ENCODE peak calls at places on chromosomes 3 and 15, in four cellular contexts. D is progenitor cell of endocrine pancreas, Z is H1, X is mesothelial cell of epicardium. I is an unnamed sample.

GRCh38 chr15:86164222-86164898 is 84.7 kb downstream of the AGBL1 start:
- DNase-seq in D (no peak), Z (no peak), X (no peak), I (no peak)

GRCh38 chr3:107106316-107106715 is 270.9 kb upstream of the CCDC54 start:
- DNase-seq in D (no peak), Z (no peak), X (no peak), I (no peak)

GRCh38 chr15:68820205-68820588 is 498 bp downstream of the ANP32A start:
- DNase-seq in D (peak; percentile 34), Z (no peak), X (no peak), I (no peak)

GRCh38 chr15:68252925-68253534 is 23.5 kb upstream of the CLN6 start:
- DNase-seq in D (no peak), Z (no peak), X (no peak), I (peak; percentile 68)

GRCh38 chr3:124429129-124429815 is 301.0 kb upstream of the UMPS start:
- DNase-seq in D (no peak), Z (no peak), X (no peak), I (no peak)

GRCh38 chr3:25967385-25967784 is 177.5 kb downstream of the OXSM start:
- DNase-seq in D (no peak), Z (no peak), X (no peak), I (no peak)

GRCh38 chr15:49199666-49200065 is 29.6 kb downstream of the GALK2 start:
- DNase-seq in D (no peak), Z (no peak), X (no peak), I (no peak)

GRCh38 chr3:58722526-58722925 is 56.0 kb upstream of the FAM3D start:
- DNase-seq in D (no peak), Z (no peak), X (no peak), I (no peak)

GRCh38 chr15:39624806-39625205 is 43.9 kb downstream of the THBS1 start:
- DNase-seq in D (no peak), Z (no peak), X (no peak), I (peak; percentile 36)

GRCh38 chr3:8579943-8580342 is 64.7 kb downstream of the SSUH2 start:
- DNase-seq in D (no peak), Z (no peak), X (no peak), I (no peak)

DNA sequence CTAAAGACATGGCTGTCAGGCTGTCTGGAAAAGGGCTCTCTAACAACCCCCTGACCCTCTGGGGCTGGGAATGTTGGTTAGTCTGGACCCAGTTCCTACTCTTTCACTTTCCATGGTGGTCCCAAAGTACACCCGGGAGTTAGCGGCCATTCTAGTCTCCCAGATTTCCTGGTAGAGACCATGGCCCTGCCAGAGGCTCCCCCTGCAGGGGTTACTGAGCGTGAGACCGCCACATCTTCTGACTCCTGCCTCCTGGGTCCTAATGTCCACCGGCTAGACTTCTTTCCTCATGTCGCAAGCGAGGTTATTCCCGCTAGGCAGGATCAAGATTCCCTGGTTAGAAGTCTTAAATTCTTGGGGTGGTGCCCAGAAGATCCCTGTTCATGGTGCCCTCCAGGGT is 540.0 kb upstream of the ROBO1 start:
- DNase-seq in D (no peak), Z (no peak), X (no peak), I (no peak)
- TF ChIP-seq CTCF in D (no peak), Z (peak; percentile 23), X (no peak), I (no peak)

GRCh38 chr3:188797045-188797444 is 374.7 kb upstream of the TPRG1 start:
- DNase-seq in D (no peak), Z (no peak), X (no peak), I (no peak)

GRCh38 chr3:188796122-188796631 is 375.6 kb upstream of the TPRG1 start:
- DNase-seq in D (no peak), Z (no peak), X (no peak), I (peak; percentile 21)

GRCh38 chr3:188788621-188789081 is 383.1 kb upstream of the TPRG1 start:
- DNase-seq in D (no peak), Z (no peak), X (no peak), I (no peak)

GRCh38 chr3:188789201-188789600 is 382.6 kb upstream of the TPRG1 start:
- DNase-seq in D (no peak), Z (no peak), X (no peak), I (no peak)

DNA sequence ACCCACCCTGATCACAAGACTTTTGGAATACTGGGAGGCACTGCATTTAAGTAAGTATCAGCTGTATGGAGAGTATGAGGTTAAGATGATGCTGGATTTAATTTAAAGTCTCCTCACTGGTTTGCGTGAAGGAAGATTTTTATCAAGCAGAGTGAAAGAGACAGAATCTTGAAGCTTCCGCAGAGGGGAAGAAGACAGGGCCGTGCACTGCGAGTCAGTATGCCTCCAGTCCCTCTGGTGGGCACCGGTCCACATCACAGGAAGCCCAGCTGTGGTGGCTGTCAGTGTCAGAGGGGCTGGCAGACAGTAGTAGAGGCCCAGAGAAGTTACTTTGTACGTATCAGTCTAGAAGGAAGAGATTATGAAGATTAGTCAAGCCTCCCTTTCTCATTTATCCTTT is 379.0 kb upstream of the TPRG1 start:
- DNase-seq in D (no peak), Z (no peak), X (no peak), I (no peak)
- TF ChIP-seq CTCF in D (peak; percentile 36), Z (peak; percentile 71), X (peak; percentile 18), I (no peak)

DNA sequence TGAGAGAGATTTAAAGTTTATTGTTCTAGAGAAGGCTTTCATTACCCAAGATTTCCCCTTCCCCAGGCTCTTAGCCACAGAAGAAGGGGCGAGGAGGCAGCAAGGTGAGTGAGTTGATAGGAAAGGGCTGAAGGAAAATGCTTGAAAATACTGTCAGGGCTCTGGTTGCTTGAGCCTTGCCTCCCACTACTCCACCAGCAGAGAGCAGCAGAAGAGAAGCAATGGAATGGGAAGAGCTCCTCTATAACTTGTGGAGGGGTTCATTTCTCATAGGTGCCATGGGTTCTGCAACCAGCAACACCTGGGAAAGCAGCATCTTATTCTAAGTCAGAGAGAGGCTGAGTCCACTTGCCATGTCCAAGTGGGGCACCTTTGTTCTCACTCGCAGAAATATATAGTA is 184.0 kb upstream of the CNTN6 start:
- DNase-seq in D (no peak), Z (no peak), X (no peak), I (no peak)
- TF ChIP-seq CTCF in D (peak; percentile 68), Z (peak; percentile 49), X (no peak), I (no peak)

GRCh38 chr15:87733005-87733404 is 523.5 kb downstream of the NTRK3 start:
- DNase-seq in D (no peak), Z (no peak), X (no peak), I (no peak)

GRCh38 chr15:87728998-87729397 is 527.5 kb downstream of the NTRK3 start:
- DNase-seq in D (no peak), Z (no peak), X (no peak), I (no peak)

GRCh38 chr15:87731630-87732029 is 524.9 kb downstream of the NTRK3 start:
- DNase-seq in D (no peak), Z (no peak), X (no peak), I (no peak)

GRCh38 chr15:87733522-87733921 is 523.0 kb downstream of the NTRK3 start:
- DNase-seq in D (no peak), Z (no peak), X (no peak), I (no peak)

DNA sequence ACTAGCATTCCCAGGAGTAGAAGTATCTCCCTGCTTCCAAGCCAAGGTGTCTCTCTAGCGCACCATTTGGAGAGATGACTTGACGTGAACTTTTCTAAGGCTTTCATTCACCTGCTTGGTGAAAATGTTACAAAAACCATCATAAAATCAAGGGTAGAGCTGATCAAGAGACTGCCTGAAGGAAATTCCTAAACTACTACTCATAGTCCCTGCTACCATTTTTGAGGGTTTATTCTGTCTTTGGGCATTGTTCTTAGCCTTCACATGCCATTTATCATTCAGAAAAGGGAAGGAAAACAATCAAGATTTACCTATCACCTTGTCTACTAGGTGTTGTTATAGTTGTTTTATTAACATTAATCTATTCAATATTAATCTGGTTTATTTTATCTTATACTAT is 525.8 kb downstream of the NTRK3 start:
- DNase-seq in D (no peak), Z (no peak), X (no peak), I (no peak)
- TF ChIP-seq CTCF in D (no peak), Z (no peak), X (no peak), I (no peak)

GRCh38 chr15:36814085-36814484 is 234.7 kb downstream of the CDIN1 start:
- DNase-seq in D (no peak), Z (no peak), X (no peak), I (no peak)

GRCh38 chr15:36811903-36812302 is 232.5 kb downstream of the CDIN1 start:
- DNase-seq in D (no peak), Z (no peak), X (no peak), I (no peak)

GRCh38 chr15:36808401-36809160 is 229.2 kb downstream of the CDIN1 start:
- DNase-seq in D (no peak), Z (no peak), X (no peak), I (no peak)

GRCh38 chr15:36809380-36809779 is 230.0 kb downstream of the CDIN1 start:
- DNase-seq in D (no peak), Z (no peak), X (no peak), I (no peak)

GRCh38 chr15:36810656-36811449 is 231.4 kb downstream of the CDIN1 start:
- DNase-seq in D (no peak), Z (no peak), X (no peak), I (peak; percentile 10)
- TF ChIP-seq CTCF in D (peak; percentile 51), Z (peak; percentile 56), X (peak; percentile 43), I (peak; percentile 12)

GRCh38 chr3:5029715-5030114 is 50.5 kb downstream of the BHLHE40 start:
- DNase-seq in D (no peak), Z (no peak), X (no peak), I (no peak)

GRCh38 chr3:5022187-5022965 is 43.1 kb downstream of the BHLHE40 start:
- DNase-seq in D (no peak), Z (no peak), X (no peak), I (peak; percentile 78)

GRCh38 chr3:5023777-5024346 is 44.6 kb downstream of the BHLHE40 start:
- DNase-seq in D (no peak), Z (no peak), X (no peak), I (no peak)

GRCh38 chr3:5022966-5023776 is 43.9 kb downstream of the BHLHE40 start:
- DNase-seq in D (no peak), Z (peak; percentile 79), X (no peak), I (no peak)

GRCh38 chr3:5026046-5026362 is 46.8 kb downstream of the BHLHE40 start:
- DNase-seq in D (no peak), Z (no peak), X (no peak), I (no peak)
- TF ChIP-seq CTCF in D (no peak), Z (no peak), X (no peak), I (no peak)

GRCh38 chr3:23876901-23877300 is 39.9 kb downstream of the NKIRAS1 start:
- DNase-seq in D (no peak), Z (no peak), X (no peak), I (no peak)
- TF ChIP-seq CTCF in D (no peak), Z (no peak), X (no peak), I (no peak)

DNA sequence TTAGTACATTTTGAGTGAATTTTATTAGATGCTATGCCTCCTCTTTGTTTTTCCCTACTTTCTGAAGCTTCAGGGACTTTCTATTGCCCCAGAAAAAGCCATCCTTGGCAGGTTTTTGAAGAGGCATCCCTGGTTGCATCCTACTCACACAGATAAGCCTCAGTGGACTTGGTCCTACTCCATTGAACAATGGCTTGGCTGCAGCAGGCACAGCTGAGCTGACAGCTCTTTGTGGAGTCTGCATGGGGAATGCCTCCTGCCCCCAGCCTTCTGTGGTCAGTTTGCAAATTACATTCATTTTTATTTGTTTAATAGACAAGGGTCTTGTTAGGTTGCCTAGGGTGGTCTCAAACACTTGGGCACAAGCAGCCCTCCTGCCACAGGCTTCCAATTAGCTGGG is 69.7 kb downstream of the NPAP1 start:
- DNase-seq in D (no peak), Z (no peak), X (no peak), I (no peak)
- TF ChIP-seq CTCF in D (no peak), Z (no peak), X (no peak), I (no peak)

GRCh38 chr3:21551019-21551418 is 200.0 kb downstream of the ZNF385D start:
- DNase-seq in D (no peak), Z (no peak), X (no peak), I (no peak)
- TF ChIP-seq CTCF in D (peak; percentile 32), Z (no peak), X (no peak), I (no peak)

GRCh38 chr3:64799606-64800005 is 111.8 kb upstream of the ADAMTS9 start:
- DNase-seq in D (no peak), Z (no peak), X (no peak), I (no peak)
- TF ChIP-seq CTCF in D (no peak), Z (no peak), X (no peak), I (no peak)